ENCODE peak calls at places on chromosomes 13 and 19, in five cellular contexts. D is fibroblast of mammary gland, K is ovary, R is lung, N is A673. P is an unnamed sample.

GRCh38 chr19:51469629-51470028 is 8.7 kb upstream of the CEACAM18 start:
- DNase-seq in D (no peak), K (no peak), R (no peak), N (no peak), P (no peak)

GRCh38 chr19:17001603-17002183 is 24.9 kb downstream of the CPAMD8 start:
- DNase-seq in D (no peak), K (no peak), R (no peak), N (no peak), P (no peak)

GRCh38 chr19:31610036-31610435 is 260.8 kb upstream of the TSHZ3 start:
- DNase-seq in D (peak), K (no peak), R (no peak), N (no peak), P (no peak)

GRCh38 chr13:53151692-53152421 is 123.2 kb downstream of the OLFM4 start:
- DNase-seq in D (peak), K (no peak), R (no peak), N (peak), P (no peak)

GRCh38 chr19:52188822-52189744 is 769 bp upstream of the PPP2R1A start:
- DNase-seq in D (no peak), K (no peak), R (no peak), N (no peak), P (no peak)

GRCh38 chr13:38872693-38873092 is 117.9 kb downstream of the STOML3 start:
- DNase-seq in D (peak), K (peak), R (no peak), N (peak), P (no peak)

GRCh38 chr13:51396352-51396751 is 56.5 kb downstream of the INTS6 start:
- DNase-seq in D (peak), K (no peak), R (no peak), N (no peak), P (no peak)

GRCh38 chr13:19910336-19911072 is 47.1 kb upstream of the ZMYM5 start:
- DNase-seq in D (peak), K (no peak), R (no peak), N (no peak), P (no peak)

GRCh38 chr13:27549406-27549981 is 70.8 kb downstream of the LNX2 start:
- DNase-seq in D (no peak), K (no peak), R (no peak), N (no peak), P (no peak)

GRCh38 chr13:50485979-50486935 is 357.2 kb downstream of the DLEU7 start:
- DNase-seq in D (peak), K (no peak), R (no peak), N (peak), P (no peak)

GRCh38 chr19:52492201-52492960 is 35.1 kb upstream of the ZNF808 start:
- DNase-seq in D (no peak), K (no peak), R (no peak), N (no peak), P (no peak)

GRCh38 chr13:24650157-24650556 is 30.1 kb upstream of the ATP12A start:
- DNase-seq in D (peak), K (no peak), R (no peak), N (peak), P (no peak)

GRCh38 chr13:40181203-40181845 is 485.1 kb downstream of the FOXO1 start:
- DNase-seq in D (peak), K (no peak), R (no peak), N (no peak), P (no peak)

GRCh38 chr19:16315825-16316505 is 8.7 kb upstream of the KLF2 start:
- DNase-seq in D (peak), K (peak), R (peak), N (peak), P (peak)

GRCh38 chr19:28425431-28425931 is 787.5 kb downstream of the UQCRFS1 start:
- DNase-seq in D (peak), K (no peak), R (no peak), N (no peak), P (no peak)

GRCh38 chr19:35718345-35719041 is 690 bp downstream of the KMT2B start:
- DNase-seq in D (no peak), K (no peak), R (peak), N (peak), P (peak)

GRCh38 chr13:44300895-44301638 is 72.6 kb upstream of the SERP2 start:
- DNase-seq in D (peak), K (peak), R (peak), N (peak), P (peak)

GRCh38 chr19:27815985-27816384 is 1397.0 kb downstream of the UQCRFS1 start:
- DNase-seq in D (no peak), K (no peak), R (no peak), N (no peak), P (no peak)

GRCh38 chr19:15508035-15508710 is at the start of gene CYP4F22:
- DNase-seq in D (no peak), K (no peak), R (no peak), N (peak), P (no peak)

GRCh38 chr13:105908581-105908980 is 626.9 kb downstream of the EFNB2 start:
- DNase-seq in D (no peak), K (no peak), R (no peak), N (no peak), P (no peak)

GRCh38 chr19:58317481-58318072 is 9.2 kb upstream of the ZSCAN22 start:
- DNase-seq in D (peak), K (no peak), R (no peak), N (peak), P (no peak)

GRCh38 chr19:58318297-58318696 is 8.5 kb upstream of the ZSCAN22 start:
- DNase-seq in D (no peak), K (no peak), R (no peak), N (no peak), P (no peak)

DNA sequence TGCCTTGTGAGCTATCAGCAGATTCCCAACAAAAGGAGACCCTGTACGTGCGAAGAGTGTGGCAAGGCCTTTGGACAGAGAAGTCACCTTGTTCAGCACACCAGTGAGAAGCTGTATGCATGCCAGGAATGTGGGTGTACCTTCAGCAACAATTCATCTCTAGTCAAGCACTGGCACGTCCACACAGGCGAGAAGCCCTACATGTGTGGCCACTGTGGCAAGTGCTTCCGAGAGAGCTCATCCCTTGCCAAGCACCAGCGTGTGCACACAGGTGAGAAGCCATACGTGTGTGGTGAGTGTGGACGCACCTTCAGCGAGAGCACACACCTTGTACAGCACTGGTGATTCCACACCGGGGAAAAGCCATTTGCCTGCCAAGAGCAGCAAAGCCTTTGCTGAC is 7.6 kb upstream of the ZSCAN22 start:
- DNase-seq in D (no peak), K (no peak), R (no peak), N (no peak), P (no peak)
- H3K4me3 ChIP-seq in D (no peak), K (no peak), R (no peak), N (no peak), P (no peak)

GRCh38 chr19:41427647-41428480 is 690 bp upstream of the B3GNT8 start:
- DNase-seq in D (no peak), K (no peak), R (peak), N (peak), P (peak)
- H3K4me3 ChIP-seq in D (peak), K (peak), R (no peak), N (no peak), P (peak)

DNA sequence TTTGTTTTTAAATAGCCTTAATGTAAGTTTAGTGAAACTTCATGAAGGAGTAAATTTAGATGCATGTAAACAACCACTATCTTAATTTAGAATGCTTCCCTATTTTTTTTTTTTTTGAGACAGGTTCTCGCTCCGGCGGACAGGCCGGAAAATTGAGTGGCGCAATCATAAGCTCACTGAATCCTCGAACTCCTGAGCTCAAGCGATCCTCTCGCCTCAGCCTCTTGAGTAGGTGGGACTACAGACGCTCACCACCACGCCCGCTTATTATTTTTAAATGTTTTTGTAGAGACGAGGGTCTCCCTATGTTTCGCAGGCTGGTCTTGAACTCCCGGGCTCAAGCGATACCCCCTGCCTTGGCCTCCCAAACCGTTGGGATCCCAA is 1.6 kb downstream of the TEX30 start:
- DNase-seq in D (no peak), K (no peak), R (no peak), N (no peak), P (no peak)
- H3K4me3 ChIP-seq in D (no peak), K (no peak), R (no peak), N (peak), P (no peak)

GRCh38 chr19:1286451-1286858 is 782 bp downstream of the EFNA2 start:
- DNase-seq in D (no peak), K (no peak), R (no peak), N (no peak), P (no peak)
- H3K4me3 ChIP-seq in D (no peak), K (no peak), R (no peak), N (peak), P (no peak)

GRCh38 chr19:45391346-45391745 is 13.5 kb downstream of the PPP1R13L start:
- DNase-seq in D (peak), K (no peak), R (no peak), N (peak), P (no peak)

GRCh38 chr19:45380107-45380506 is 9.7 kb upstream of the ERCC2 start:
- DNase-seq in D (no peak), K (no peak), R (no peak), N (no peak), P (no peak)

GRCh38 chr19:45382426-45382825 is 12.1 kb upstream of the ERCC2 start:
- DNase-seq in D (no peak), K (no peak), R (no peak), N (no peak), P (no peak)

GRCh38 chr19:45385392-45386221 is 15.2 kb upstream of the ERCC2 start:
- DNase-seq in D (no peak), K (no peak), R (no peak), N (no peak), P (no peak)
- H3K4me3 ChIP-seq in D (no peak), K (no peak), R (no peak), N (peak), P (no peak)

DNA sequence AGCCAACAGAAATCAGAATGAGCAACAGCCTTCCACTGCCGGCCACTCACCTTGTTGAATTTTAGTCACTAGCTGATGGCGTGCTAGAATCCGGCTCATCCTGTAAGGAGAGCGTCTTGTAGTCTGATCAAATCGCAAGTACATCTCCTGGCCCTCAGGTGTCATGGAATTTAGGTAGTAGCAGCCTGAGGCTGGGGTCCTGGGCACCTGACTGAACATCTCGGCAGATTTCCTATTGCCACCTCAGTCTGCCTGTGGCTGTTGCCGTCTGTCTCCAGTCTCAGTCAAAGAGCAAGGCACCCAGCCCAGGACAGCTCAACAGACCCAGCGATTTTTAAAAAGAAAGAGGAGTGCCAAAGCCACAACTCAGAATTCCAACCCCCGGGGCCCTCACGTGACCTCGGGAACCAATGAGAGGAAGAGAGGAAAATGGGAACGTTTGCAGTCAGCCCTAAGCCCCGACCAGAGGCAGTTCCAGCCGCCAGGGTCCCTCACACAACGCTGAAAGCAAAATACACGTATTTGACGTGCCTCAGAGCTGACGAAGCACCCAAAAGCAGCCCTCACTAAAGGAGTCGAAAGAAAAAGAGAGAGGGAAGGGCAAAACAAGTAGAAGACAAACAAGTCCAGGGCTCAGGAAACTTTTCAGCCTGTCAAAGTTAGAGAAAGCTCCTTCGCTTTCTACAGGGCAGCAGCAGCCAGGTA is at the start of gene STARD13:
- DNase-seq in D (peak), K (peak), R (peak), N (peak), P (peak)
- H3K4me3 ChIP-seq in D (peak), K (peak), R (peak), N (peak), P (peak)

GRCh38 chr19:5967994-5968430 is 9.9 kb downstream of the RANBP3 start:
- DNase-seq in D (peak), K (peak), R (peak), N (peak), P (no peak)
- H3K4me3 ChIP-seq in D (no peak), K (no peak), R (no peak), N (no peak), P (peak)

GRCh38 chr13:101714195-101714594 is 261.7 kb downstream of the ITGBL1 start:
- DNase-seq in D (no peak), K (no peak), R (no peak), N (no peak), P (no peak)

DNA sequence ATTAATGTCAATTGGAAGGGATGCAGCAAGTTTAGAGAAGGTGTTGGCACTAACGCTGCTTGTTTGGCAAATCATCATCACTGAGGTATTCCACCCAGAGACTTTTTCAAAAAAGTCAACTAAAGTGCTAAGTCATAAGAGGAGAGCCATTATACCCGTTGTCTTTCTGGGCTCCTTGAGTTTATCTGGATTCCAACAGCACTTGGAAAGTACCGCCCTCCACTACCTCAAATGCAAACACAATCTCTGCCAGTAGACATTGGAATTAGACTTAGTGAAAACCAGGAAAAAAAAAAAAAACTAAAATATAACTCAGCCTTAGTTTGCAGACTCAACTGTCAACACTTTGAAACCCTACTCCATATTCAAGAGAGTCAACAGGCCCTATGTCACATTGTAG is 266.0 kb downstream of the ITGBL1 start:
- DNase-seq in D (no peak), K (no peak), R (no peak), N (no peak), P (no peak)
- H3K4me3 ChIP-seq in D (no peak), K (no peak), R (no peak), N (no peak), P (no peak)

P was measured in coronary artery.